ENCODE peak calls at places on chromosome 1, in eight cellular contexts. B is OCI-LY7, C is K562, V is mesenchymal stem cell, D is Karpas-422, S is astrocyte, T is fibroblast of lung, M is PC-9. H is an unnamed sample. For H3K36me3, the result is how much of the 10 kb centered on the place peaks cover.

GRCh38 chr1:46030876-46031660 is 101.4 kb downstream of the PIK3R3 start:
- DNase-seq in D (no peak), B (no peak), C (no peak), T (no peak), S (no peak), M (no peak), V (no peak), H (peak)

GRCh38 chr1:156838972-156839371 is 19.9 kb downstream of the INSRR start:
- DNase-seq in B (peak), M (peak), D (peak), T (no peak), V (peak), S (no peak), C (peak), H (peak)

GRCh38 chr1:156493749-156494148 is 6.8 kb downstream of the MEF2D start:
- DNase-seq in S (no peak), M (no peak), B (peak), D (peak), C (no peak), T (no peak), V (no peak), H (no peak)

GRCh38 chr1:84771895-84772294 is 81.6 kb upstream of the SSX2IP start:
- DNase-seq in C (peak), B (no peak), D (no peak), M (no peak), T (no peak), V (no peak), S (no peak), H (no peak)

GRCh38 chr1:51442616-51443015 is 76.5 kb downstream of the EPS15 start:
- DNase-seq in V (peak), B (no peak), S (no peak), D (no peak), T (no peak), C (no peak), M (no peak), H (no peak)

GRCh38 chr1:85584923-85585322 is 4.4 kb downstream of the CCN1 start:
- DNase-seq in S (peak), M (no peak), D (no peak), B (no peak), V (no peak), T (peak), C (no peak), H (no peak)

GRCh38 chr1:208245185-208245705 is 1.1 kb upstream of the PLXNA2 start:
- DNase-seq in C (peak), S (peak), M (peak), T (peak), V (peak), B (peak), D (peak), H (peak)

GRCh38 chr1:98045211-98046030 is 124.6 kb upstream of the DPYD start:
- DNase-seq in S (peak), C (no peak), V (peak), T (peak), D (no peak), M (no peak), B (no peak), H (peak)

GRCh38 chr1:239011382-239011781 is 375.0 kb upstream of the CHRM3 start:
- DNase-seq in V (no peak), B (no peak), C (no peak), T (no peak), M (no peak), D (no peak), S (no peak), H (no peak)

GRCh38 chr1:231931146-231931545 is 304.6 kb downstream of the DISC1 start:
- DNase-seq in M (no peak), T (no peak), D (no peak), B (no peak), V (no peak), S (no peak), C (no peak), H (peak)

GRCh38 chr1:160006312-160006940 is 25.4 kb downstream of the PIGM start:
- DNase-seq in B (peak), V (peak), M (peak), S (peak), T (peak), C (peak), D (peak), H (peak)

GRCh38 chr1:17045140-17045539 is 8.7 kb downstream of the SDHB start:
- DNase-seq in T (no peak), B (no peak), S (no peak), V (no peak), C (no peak), M (no peak), D (no peak), H (no peak)

GRCh38 chr1:160117300-160117699 is 1.7 kb downstream of the ATP1A2 start:
- DNase-seq in B (no peak), T (no peak), V (no peak), C (no peak), S (no peak), M (no peak), D (no peak), H (peak)

GRCh38 chr1:227753999-227754764 is 18.9 kb downstream of the SNAP47 start:
- DNase-seq in C (no peak), S (peak), V (no peak), B (no peak), T (peak), M (no peak), D (no peak), H (no peak)

GRCh38 chr1:62621907-62622306 is 24.6 kb downstream of the ANGPTL3 start:
- DNase-seq in B (no peak), M (peak), S (peak), T (peak), C (no peak), D (no peak), V (peak), H (peak)

GRCh38 chr1:35783055-35783583 is 13.3 kb upstream of the CLSPN start:
- DNase-seq in C (no peak), T (no peak), S (no peak), D (no peak), M (no peak), V (no peak), B (no peak), H (no peak)

GRCh38 chr1:170707959-170708666 is 44.2 kb downstream of the PRRX1 start:
- DNase-seq in D (no peak), M (peak), C (no peak), V (peak), B (no peak), T (peak), S (peak), H (peak)

GRCh38 chr1:27403065-27403726 is 10.8 kb downstream of the GPR3 start:
- DNase-seq in B (peak), S (no peak), M (no peak), V (peak), T (peak), D (peak), C (no peak), H (peak)

GRCh38 chr1:2416403-2416802 is 4.0 kb upstream of the PEX10 start:
- DNase-seq in M (peak), B (peak), T (no peak), D (no peak), C (no peak), V (no peak), S (no peak), H (no peak)

GRCh38 chr1:30645807-30646206 is 77.6 kb downstream of the MATN1 start:
- DNase-seq in S (peak), B (no peak), C (no peak), D (no peak), V (no peak), M (no peak), T (peak), H (peak)

GRCh38 chr1:167276969-167277368 is 56.3 kb downstream of the POU2F1 start:
- DNase-seq in S (no peak), V (no peak), M (no peak), C (no peak), T (no peak), D (no peak), B (no peak), H (no peak)

GRCh38 chr1:230867903-230868735 is at the start of gene C1orf198:
- DNase-seq in S (no peak), C (peak), T (no peak), M (peak), V (peak), D (peak), B (peak), H (peak)

GRCh38 chr1:77831976-77832695 is 52.7 kb downstream of the MIGA1 start:
- DNase-seq in D (no peak), S (peak), M (no peak), V (peak), B (no peak), C (no peak), T (peak), H (peak)

GRCh38 chr1:17696417-17697301 is 58.5 kb upstream of the ACTL8 start:
- DNase-seq in M (no peak), V (peak), D (no peak), B (no peak), C (peak), T (peak), S (peak), H (peak)

GRCh38 chr1:207978441-207978840 is 67.5 kb upstream of the CD34 start:
- DNase-seq in D (no peak), S (no peak), T (no peak), M (no peak), V (no peak), C (no peak), B (no peak), H (no peak)

GRCh38 chr1:93703649-93704048 is 22.0 kb upstream of the BCAR3 start:
- DNase-seq in S (no peak), M (peak), B (no peak), C (peak), T (no peak), V (no peak), D (no peak), H (no peak)

GRCh38 chr1:101108123-101108522 is 82.5 kb upstream of the DPH5 start:
- DNase-seq in D (no peak), T (no peak), V (no peak), S (no peak), M (no peak), C (no peak), B (no peak), H (no peak)

GRCh38 chr1:207825719-207826556 is 74.1 kb downstream of the CD46 start:
- DNase-seq in M (no peak), B (peak), C (peak), V (peak), T (peak), D (peak), S (peak), H (no peak)

GRCh38 chr1:55951291-55951690 is 628.1 kb downstream of the PLPP3 start:
- DNase-seq in C (no peak), V (no peak), D (no peak), B (no peak), T (peak), M (no peak), S (peak), H (no peak)

GRCh38 chr1:8023995-8024313 is 2.2 kb downstream of the ERRFI1 start:
- DNase-seq in B (no peak), S (no peak), D (no peak), T (no peak), M (no peak), C (no peak), V (peak), H (no peak)

GRCh38 chr1:99305626-99306025 is 41.3 kb downstream of the PLPPR4 start:
- DNase-seq in M (no peak), V (no peak), B (no peak), D (no peak), S (peak), T (peak), C (no peak), H (no peak)

GRCh38 chr1:214470132-214470531 is 81.3 kb downstream of the PTPN14 start:
- DNase-seq in T (no peak), M (no peak), S (no peak), B (no peak), D (no peak), V (no peak), C (no peak), H (no peak)

GRCh38 chr1:7334475-7335035 is 436.5 kb upstream of the VAMP3 start:
- DNase-seq in C (no peak), D (no peak), M (no peak), B (no peak), V (peak), S (peak), T (peak), H (peak)

GRCh38 chr1:119822406-119822805 is 11.1 kb upstream of the REG4 start:
- DNase-seq in V (no peak), T (no peak), S (no peak), B (no peak), D (no peak), C (no peak), M (no peak), H (no peak)

GRCh38 chr1:204041232-204041767 is 31.6 kb upstream of the SOX13 start:
- DNase-seq in T (peak), V (no peak), C (no peak), B (no peak), D (no peak), S (no peak), M (no peak), H (peak)

GRCh38 chr1:66258404-66259105 is 275.4 kb upstream of the SGIP1 start:
- DNase-seq in V (peak), S (no peak), C (no peak), T (no peak), B (no peak), D (no peak), M (no peak), H (peak)

GRCh38 chr1:22652881-22653316 is at the start of gene C1QB:
- DNase-seq in T (no peak), S (no peak), M (no peak), C (no peak), V (no peak), D (no peak), B (no peak), H (peak)
- H2AFZ ChIP-seq in T (no peak), S (no peak), M (no peak), C (no peak), V (no peak), D (no peak), B (no peak), H (no peak)

GRCh38 chr1:206633708-206634121 is 1.6 kb upstream of the DYRK3 start:
- DNase-seq in T (peak), M (no peak), V (peak), D (no peak), S (peak), C (no peak), B (no peak), H (peak)
- H3K4me2 ChIP-seq in T (peak), M (no peak), V (no peak), D (no peak), S (peak), C (no peak), B (no peak), H (peak)

DNA sequence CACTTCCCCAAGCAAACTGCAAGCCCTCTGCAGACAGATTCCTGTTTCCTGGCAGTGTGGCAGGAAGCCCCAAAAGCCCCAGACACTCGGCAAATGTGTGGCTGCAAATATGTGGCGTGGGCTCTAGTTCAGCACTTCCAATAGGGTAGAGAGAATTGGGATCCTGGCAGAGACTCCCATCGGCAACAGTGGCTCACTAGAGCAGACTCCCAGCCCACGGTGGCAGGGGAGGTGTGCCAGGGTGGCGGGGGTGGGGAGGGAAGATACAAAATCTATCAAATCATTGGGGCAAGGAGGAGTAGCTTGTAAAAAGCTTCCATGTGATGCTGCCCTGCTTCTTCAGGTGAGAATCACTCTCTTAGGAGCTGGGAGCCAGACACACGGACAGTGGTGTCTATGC is 25.9 kb downstream of the COL16A1 start:
- DNase-seq in S (no peak), T (no peak), M (no peak), B (no peak), C (no peak), V (no peak), D (no peak), H (no peak)
- H3K36me3 ChIP-seq in S (under half), T (under half), M (under half), B (under half), C (under half), V (under half), D (under half), H (half or more)

GRCh38 chr1:14281412-14281811 is 317.1 kb upstream of the KAZN start:
- DNase-seq in S (no peak), V (no peak), T (peak), C (no peak), M (no peak), B (no peak), D (no peak), H (no peak)

DNA sequence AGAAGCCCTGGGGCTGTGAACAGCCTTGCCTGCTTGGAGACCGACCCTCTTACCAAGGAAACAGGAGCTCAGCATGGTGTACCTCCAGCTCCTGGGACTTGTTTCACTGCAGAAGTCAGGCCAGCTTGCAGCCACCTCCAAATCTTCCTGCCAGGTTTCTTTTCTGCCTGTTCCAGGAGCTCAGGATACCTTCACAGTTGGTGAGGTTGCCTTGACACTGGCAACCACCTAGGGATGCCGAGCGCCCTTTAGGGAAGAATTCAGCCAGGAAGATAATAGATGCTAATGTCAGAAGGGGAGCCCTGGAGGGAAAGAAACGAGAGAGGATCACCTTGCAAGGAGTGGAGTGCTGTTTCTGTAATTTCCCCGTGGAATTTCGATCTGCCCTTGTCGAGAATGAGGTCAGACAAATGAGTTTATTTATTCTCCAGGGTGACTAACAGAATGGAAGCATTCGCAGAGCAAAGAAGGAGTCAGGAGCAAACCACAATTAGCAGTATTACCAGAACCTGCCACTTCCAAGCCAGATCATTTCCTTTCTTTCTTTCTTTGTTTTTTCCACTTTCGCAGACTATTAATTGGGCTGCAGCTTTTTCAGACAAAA is 315.8 kb upstream of the KAZN start:
- DNase-seq in T (peak), S (peak), V (no peak), D (no peak), B (no peak), M (no peak), C (no peak), H (peak)
- H2AFZ ChIP-seq in T (no peak), S (no peak), V (no peak), D (no peak), B (peak), M (no peak), C (no peak), H (no peak)

GRCh38 chr1:68620575-68620974 is 123.7 kb upstream of the DEPDC1 start:
- DNase-seq in B (peak), C (no peak), D (no peak), S (no peak), T (no peak), M (no peak), V (no peak), H (no peak)
- H3K4me2 ChIP-seq in B (no peak), C (no peak), D (no peak), S (no peak), T (no peak), M (no peak), V (no peak), H (no peak)

GRCh38 chr1:21700094-21700493 is 30.9 kb upstream of the RAP1GAP start:
- DNase-seq in C (no peak), V (no peak), B (no peak), D (no peak), T (no peak), S (no peak), M (no peak), H (no peak)
- H3K36me3 ChIP-seq in C (half or more), V (under half), B (half or more), D (under half), T (under half), S (under half), M (under half), H (under half)

DNA sequence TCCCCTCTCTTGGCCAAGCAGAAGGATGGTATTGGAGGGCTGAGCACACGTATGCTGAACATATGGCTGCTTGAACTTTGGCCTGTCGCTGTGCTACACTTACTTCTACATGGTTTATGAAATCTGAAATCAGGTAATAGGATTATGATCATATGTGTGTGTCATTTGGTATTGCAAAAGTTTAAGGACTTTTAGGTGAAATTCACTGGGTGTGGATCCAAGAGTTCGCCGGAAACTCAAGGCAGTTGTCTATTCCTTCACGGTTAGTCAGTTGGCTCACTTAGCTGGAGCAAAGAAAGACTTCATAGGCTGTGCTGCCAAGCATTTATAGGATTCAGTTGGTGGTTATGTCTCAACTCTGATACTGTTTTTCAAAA is 918 bp downstream of the UAP1 start:
- DNase-seq in D (peak), S (peak), T (peak), V (peak), B (no peak), C (no peak), M (no peak), H (peak)
- H2AFZ ChIP-seq in D (no peak), S (no peak), T (no peak), V (no peak), B (peak), C (peak), M (peak), H (no peak)

DNA sequence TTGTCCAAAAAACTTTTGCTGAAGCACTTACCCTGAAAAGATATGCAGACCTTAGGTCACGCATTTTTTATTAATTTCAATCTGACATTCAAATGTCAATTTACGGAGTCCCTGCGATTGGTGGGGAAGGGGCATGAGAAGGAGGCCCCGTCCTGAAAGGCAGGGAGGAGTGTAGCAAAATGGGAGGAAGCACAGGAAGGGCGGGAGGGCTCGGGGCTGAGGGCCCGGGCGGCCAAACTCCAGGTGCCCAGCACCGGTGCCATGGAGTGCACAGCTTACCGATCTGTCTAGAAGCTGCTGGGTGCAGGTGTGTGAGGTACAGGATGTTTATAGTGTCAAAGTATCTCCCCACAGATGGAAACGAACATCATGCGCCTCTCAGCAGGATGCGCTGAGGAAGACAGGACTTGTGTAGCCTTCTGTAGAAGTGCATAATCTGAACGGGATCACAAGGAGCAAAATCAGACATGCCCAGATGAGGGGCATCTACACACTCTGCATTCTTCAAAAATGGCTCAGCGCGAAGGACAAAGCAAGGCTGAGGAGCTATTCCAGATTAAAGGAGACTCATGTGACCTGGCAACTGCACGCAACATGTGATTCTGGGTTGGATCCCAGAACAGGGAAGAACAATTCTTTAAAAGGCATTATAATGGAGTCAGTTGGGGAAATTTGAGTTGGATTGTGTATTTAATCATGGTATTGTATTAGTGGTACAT is 69.0 kb upstream of the LYST start:
- DNase-seq in T (no peak), M (no peak), S (no peak), D (peak), C (no peak), B (peak), V (no peak), H (no peak)
- H3K4me2 ChIP-seq in T (no peak), M (no peak), S (no peak), D (no peak), C (no peak), B (no peak), V (no peak), H (no peak)

GRCh38 chr1:42939216-42939615 is 19.5 kb downstream of the SLC2A1 start:
- DNase-seq in D (no peak), M (no peak), T (no peak), C (no peak), B (no peak), S (no peak), V (no peak), H (no peak)
- H3K36me3 ChIP-seq in D (half or more), M (under half), T (under half), C (half or more), B (half or more), S (under half), V (half or more), H (under half)

H was measured in osteoblast.